ENCODE peak calls at places on chromosomes 1 and 21, in five cellular contexts. E is HepG2, K is A549, H is endothelial cell of umbilical vein, P is K562. J is an unnamed sample.

GRCh38 chr1:167208624-167208976 is 12.1 kb upstream of the POU2F1 start:
- DNase-seq in E (no peak), K (no peak), H (no peak), P (no peak), J (no peak)

GRCh38 chr1:213326666-213327317 is 275.8 kb downstream of the RPS6KC1 start:
- DNase-seq in E (no peak), K (no peak), H (no peak), P (no peak), J (peak; percentile 86)

GRCh38 chr1:145879775-145880174 is 5.9 kb downstream of the ANKRD35 start:
- DNase-seq in E (no peak), K (no peak), H (no peak), P (no peak), J (no peak)

GRCh38 chr1:17437260-17438175 is 2.0 kb downstream of the RCC2 start:
- DNase-seq in E (no peak), K (no peak), H (peak; percentile 43), P (peak; percentile 92), J (peak; percentile 62)

GRCh38 chr1:2019162-2019542 is at the start of gene GABRD:
- DNase-seq in E (no peak), K (no peak), H (no peak), P (peak; percentile 79), J (no peak)

GRCh38 chr1:181743878-181744312 is 260.6 kb downstream of the CACNA1E start:
- DNase-seq in E (no peak), K (no peak), H (no peak), P (no peak), J (no peak)

GRCh38 chr1:27488523-27489138 is 1.3 kb downstream of the WASF2 start:
- DNase-seq in E (no peak), K (no peak), H (peak; percentile 59), P (no peak), J (peak; percentile 65)

GRCh38 chr1:229640455-229640854 is 14.4 kb downstream of the URB2 start:
- DNase-seq in E (no peak), K (no peak), H (no peak), P (no peak), J (no peak)

GRCh38 chr21:42614391-42614790 is 39.0 kb upstream of the PDE9A start:
- DNase-seq in E (no peak), K (no peak), H (no peak), P (no peak), J (no peak)

GRCh38 chr1:86640161-86640560 is 64.2 kb upstream of the SH3GLB1 start:
- DNase-seq in E (no peak), K (no peak), H (no peak), P (no peak), J (no peak)

GRCh38 chr1:39761016-39761415 is 10.1 kb downstream of the OXCT2 start:
- DNase-seq in E (no peak), K (no peak), H (no peak), P (no peak), J (no peak)

GRCh38 chr1:29398431-29398830 is 162.1 kb downstream of the PTPRU start:
- DNase-seq in E (no peak), K (no peak), H (no peak), P (no peak), J (no peak)

GRCh38 chr1:172647110-172647564 is 11.8 kb upstream of the FASLG start:
- DNase-seq in E (no peak), K (no peak), H (no peak), P (no peak), J (no peak)

GRCh38 chr1:203038217-203038741 is 12.0 kb downstream of the PPFIA4 start:
- DNase-seq in E (no peak), K (peak; percentile 45), H (no peak), P (no peak), J (peak; percentile 38)

GRCh38 chr1:70090875-70091274 is 114.5 kb downstream of the LRRC40 start:
- DNase-seq in E (no peak), K (no peak), H (no peak), P (no peak), J (no peak)

GRCh38 chr1:239179001-239179400 is 207.4 kb upstream of the CHRM3 start:
- DNase-seq in E (no peak), K (no peak), H (no peak), P (no peak), J (no peak)

GRCh38 chr1:209659909-209660308 is 7.7 kb upstream of the LAMB3 start:
- DNase-seq in E (no peak), K (no peak), H (peak; percentile 48), P (no peak), J (peak; percentile 80)

GRCh38 chr1:180278193-180278556 is 48.1 kb downstream of the LHX4 start:
- DNase-seq in E (no peak), K (no peak), H (no peak), P (no peak), J (no peak)

GRCh38 chr1:100924212-100924611 is 28.3 kb downstream of the SLC30A7 start:
- DNase-seq in E (no peak), K (no peak), H (peak; percentile 49), P (no peak), J (no peak)

GRCh38 chr1:31657972-31658510 is 13.4 kb upstream of the PEF1 start:
- DNase-seq in E (no peak), K (no peak), H (no peak), P (no peak), J (peak; percentile 39)

GRCh38 chr21:45981641-45982255 is at the start of gene COL6A1:
- DNase-seq in E (no peak), K (no peak), H (peak; percentile 40), P (peak; percentile 90), J (peak; percentile 49)

DNA sequence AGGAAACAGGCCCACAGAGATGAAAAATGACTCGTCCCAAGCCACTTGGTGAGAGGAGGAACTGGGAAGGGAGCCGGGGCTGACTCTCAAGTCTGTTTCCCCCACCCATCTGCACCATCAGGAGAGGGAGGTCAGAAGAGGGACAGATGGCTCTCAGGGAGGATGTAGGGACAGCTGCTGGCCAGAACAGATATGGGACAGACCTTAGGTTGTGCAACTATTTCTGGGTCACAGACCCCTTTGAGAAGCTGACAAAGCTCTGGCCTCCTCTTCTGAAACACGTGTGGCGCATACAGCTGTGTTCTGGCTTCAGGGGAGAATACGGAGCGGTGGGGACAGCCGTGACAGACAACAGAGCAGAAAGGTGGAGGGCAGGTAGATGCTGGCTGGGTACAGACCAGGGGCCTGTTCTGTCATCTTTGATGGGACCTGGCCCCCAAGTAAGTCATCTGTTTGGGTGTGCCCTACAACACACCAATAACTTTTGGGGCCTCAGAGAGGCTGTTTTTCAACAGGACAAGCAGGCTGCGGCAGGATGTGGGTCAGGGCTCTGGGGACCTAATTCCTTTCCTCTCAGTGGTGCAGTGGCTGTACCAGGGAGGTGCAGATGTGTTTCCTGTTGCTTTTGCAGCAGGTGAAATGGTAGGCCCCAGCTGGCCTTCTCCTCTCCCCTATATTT is 7.3 kb downstream of the SH3BGRL3 start:
- DNase-seq in E (no peak), K (no peak), H (no peak), P (peak; percentile 72), J (peak; percentile 90)
- TF ChIP-seq MYC in E (no peak), K (no peak), H (no peak), P (no peak), J (peak; percentile 45)

GRCh38 chr1:77536813-77537212 is 145.6 kb downstream of the ZZZ3 start:
- DNase-seq in E (no peak), K (peak; percentile 19), H (peak; percentile 81), P (no peak), J (no peak)

GRCh38 chr1:77541162-77541545 is 141.3 kb downstream of the ZZZ3 start:
- DNase-seq in E (no peak), K (no peak), H (no peak), P (no peak), J (no peak)

GRCh38 chr1:77539510-77540142 is 142.8 kb downstream of the ZZZ3 start:
- DNase-seq in E (no peak), K (peak; percentile 36), H (no peak), P (no peak), J (peak; percentile 42)

GRCh38 chr1:77540501-77541161 is 141.8 kb downstream of the ZZZ3 start:
- DNase-seq in E (no peak), K (no peak), H (no peak), P (no peak), J (peak; percentile 53)

DNA sequence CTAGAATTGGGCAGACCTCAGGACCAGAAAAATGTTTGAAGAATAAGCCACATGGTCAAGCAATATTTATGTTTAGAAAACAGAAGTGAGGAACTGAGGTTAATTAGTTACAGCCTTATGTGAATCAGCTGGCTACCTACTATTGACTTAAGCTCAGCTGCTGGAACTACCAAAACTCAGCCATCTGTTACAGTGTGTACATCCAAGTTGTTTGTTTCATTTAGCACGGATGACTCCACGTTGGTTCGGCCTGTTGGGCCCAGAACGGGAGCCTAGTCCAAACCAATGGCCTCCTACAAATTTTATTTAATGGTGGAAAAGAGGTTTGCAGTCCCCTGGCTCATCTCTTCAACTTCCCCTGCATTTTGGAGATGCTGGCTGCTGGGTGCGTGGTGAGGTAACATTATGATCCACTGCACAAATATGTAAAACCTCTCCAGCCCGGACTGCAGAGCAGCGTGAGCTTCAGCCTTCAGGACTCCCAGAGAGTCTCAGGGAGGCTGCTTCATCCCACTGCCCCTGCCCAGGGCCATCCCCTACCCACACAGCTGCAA is 143.4 kb downstream of the ZZZ3 start:
- DNase-seq in E (peak; percentile 12), K (peak; percentile 39), H (no peak), P (no peak), J (no peak)
- TF ChIP-seq MYC in E (no peak), K (no peak), H (no peak), P (no peak), J (no peak)

DNA sequence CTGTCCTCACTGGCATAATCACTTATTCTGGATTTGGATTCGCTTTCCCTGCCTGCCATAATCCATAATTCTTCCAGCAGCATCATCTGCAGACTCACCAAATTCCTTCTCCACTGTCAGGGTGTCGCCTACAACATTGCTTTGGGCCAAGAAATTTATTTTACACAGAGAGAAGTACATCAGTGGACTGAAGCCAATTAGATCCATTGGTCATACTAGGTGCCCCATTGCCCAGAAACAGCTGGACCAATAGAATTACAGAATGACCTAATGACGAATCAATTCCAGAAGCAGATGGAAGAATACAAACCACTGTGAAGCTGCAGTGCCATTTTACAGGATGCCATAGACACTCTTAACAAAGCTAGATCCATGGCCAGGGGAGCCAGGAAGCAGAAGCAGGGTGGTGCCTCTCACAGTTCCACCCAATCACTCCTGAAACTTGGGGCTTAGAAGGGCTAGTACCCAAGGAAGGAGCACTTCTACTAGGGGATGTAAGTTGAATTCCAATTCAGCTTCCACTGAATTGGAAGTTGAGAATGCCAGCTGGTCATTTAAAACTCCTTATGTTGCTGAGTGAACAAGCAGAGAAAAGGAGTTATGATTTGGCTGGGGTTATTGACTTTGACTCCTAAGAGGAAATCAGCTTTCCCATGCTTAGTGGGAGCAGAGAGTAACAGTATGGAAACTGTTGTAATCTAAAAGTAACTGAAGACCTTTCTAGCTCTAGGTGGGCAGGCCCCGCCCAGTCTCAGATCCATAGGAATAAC is 44.0 kb downstream of the EDN2 start:
- DNase-seq in E (no peak), K (no peak), H (no peak), P (no peak), J (no peak)
- TF ChIP-seq MYC in E (no peak), K (no peak), H (no peak), P (no peak), J (no peak)

GRCh38 chr1:53048345-53048737 is 13.7 kb upstream of the PODN start:
- DNase-seq in E (no peak), K (no peak), H (peak; percentile 49), P (no peak), J (no peak)

GRCh38 chr1:53044926-53045325 is 17.1 kb upstream of the PODN start:
- DNase-seq in E (no peak), K (no peak), H (no peak), P (no peak), J (no peak)

GRCh38 chr1:53048960-53049573 is 12.9 kb upstream of the PODN start:
- DNase-seq in E (no peak), K (no peak), H (no peak), P (no peak), J (no peak)

GRCh38 chr1:53047737-53048344 is 14.2 kb upstream of the PODN start:
- DNase-seq in E (peak; percentile 6), K (no peak), H (peak; percentile 94), P (no peak), J (no peak)

GRCh38 chr1:53046930-53047329 is 15.1 kb upstream of the PODN start:
- DNase-seq in E (peak; percentile 12), K (no peak), H (peak; percentile 91), P (no peak), J (no peak)
- TF ChIP-seq MYC in E (no peak), K (no peak), H (peak; percentile 92), P (no peak), J (no peak)